ENCODE peak calls at places on chromosome 7, in seven cellular contexts. G is tibial nerve, H is PC-3, W is hepatocyte, A is cardiac muscle cell, Z is left ventricle myocardium inferior, U is heart left ventricle. K is an unnamed sample. For H3K4me1, the result is how much of the 10 kb centered on the place peaks cover.

GRCh38 chr7:156590212-156590611 is 50.4 kb upstream of the RNF32 start:
- DNase-seq in G (no peak), H (no peak), W (no peak), A (no peak), Z (no peak), U (no peak), K (no peak)

GRCh38 chr7:20331231-20331880 is 656 bp downstream of the ITGB8 start:
- DNase-seq in G (peak), H (peak), W (peak), A (peak), Z (peak), U (peak), K (peak)

GRCh38 chr7:46494441-46494840 is 573.4 kb upstream of the IGFBP3 start:
- DNase-seq in G (no peak), H (no peak), W (no peak), A (no peak), Z (no peak), U (no peak), K (no peak)

GRCh38 chr7:156735861-156736260 is 95.3 kb downstream of the RNF32 start:
- DNase-seq in G (no peak), H (no peak), W (no peak), A (no peak), Z (no peak), U (no peak), K (no peak)

GRCh38 chr7:47639495-47640110 is 57.7 kb upstream of the TNS3 start:
- DNase-seq in G (no peak), H (no peak), W (no peak), A (no peak), Z (no peak), U (no peak), K (no peak)

GRCh38 chr7:39582536-39582935 is 16.3 kb downstream of the YAE1 start:
- DNase-seq in G (no peak), H (no peak), W (no peak), A (no peak), Z (no peak), U (no peak), K (no peak)

GRCh38 chr7:156308976-156309620 is 331.5 kb upstream of the RNF32 start:
- DNase-seq in G (no peak), H (no peak), W (no peak), A (no peak), Z (no peak), U (no peak), K (no peak)

GRCh38 chr7:47290466-47290865 is 291.4 kb downstream of the TNS3 start:
- DNase-seq in G (no peak), H (peak), W (no peak), A (no peak), Z (no peak), U (no peak), K (no peak)

GRCh38 chr7:157372300-157373232 is 35.8 kb downstream of the DNAJB6 start:
- DNase-seq in G (no peak), H (no peak), W (no peak), A (no peak), Z (no peak), U (no peak), K (no peak)

GRCh38 chr7:155533827-155534690 is 12.3 kb downstream of the CNPY1 start:
- DNase-seq in G (no peak), H (no peak), W (peak), A (peak), Z (no peak), U (no peak), K (no peak)

GRCh38 chr7:56007891-56008290 is 43.4 kb downstream of the PSPH start:
- DNase-seq in G (no peak), H (no peak), W (no peak), A (peak), Z (no peak), U (no peak), K (no peak)

GRCh38 chr7:150895809-150896208 is 43.5 kb downstream of the AOC1 start:
- DNase-seq in G (no peak), H (no peak), W (no peak), A (no peak), Z (no peak), U (no peak), K (no peak)

GRCh38 chr7:16466087-16466472 is 542 bp upstream of the SOSTDC1 start:
- DNase-seq in G (no peak), H (no peak), W (no peak), A (no peak), Z (no peak), U (no peak), K (no peak)

GRCh38 chr7:43337191-43337590 is 224.7 kb downstream of the HECW1 start:
- DNase-seq in G (no peak), H (no peak), W (no peak), A (no peak), Z (no peak), U (no peak), K (no peak)

GRCh38 chr7:115471891-115472290 is 550.0 kb downstream of the MDFIC start:
- DNase-seq in G (no peak), H (no peak), W (no peak), A (peak), Z (no peak), U (no peak), K (no peak)

GRCh38 chr7:100022621-100023020 is 7.2 kb downstream of the ZKSCAN1 start:
- DNase-seq in G (no peak), H (peak), W (peak), A (no peak), Z (no peak), U (no peak), K (no peak)

GRCh38 chr7:102433319-102434038 is at the start of gene ORAI2:
- DNase-seq in G (peak), H (peak), W (peak), A (peak), Z (peak), U (peak), K (peak)

GRCh38 chr7:149330914-149331567 is 69.0 kb downstream of the ZNF783 start:
- DNase-seq in G (no peak), H (peak), W (no peak), A (no peak), Z (no peak), U (no peak), K (no peak)

GRCh38 chr7:68789597-68789996 is 808.7 kb upstream of the AUTS2 start:
- DNase-seq in G (no peak), H (no peak), W (no peak), A (no peak), Z (no peak), U (no peak), K (no peak)

GRCh38 chr7:114944742-114945625 is 23.1 kb downstream of the MDFIC start:
- DNase-seq in G (peak), H (no peak), W (peak), A (peak), Z (peak), U (peak), K (peak)

GRCh38 chr7:76049295-76049694 is 1.4 kb downstream of the MDH2 start:
- DNase-seq in G (no peak), H (peak), W (no peak), A (no peak), Z (no peak), U (no peak), K (no peak)

GRCh38 chr7:84912993-84913635 is 273.7 kb downstream of the SEMA3D start:
- DNase-seq in G (no peak), H (peak), W (no peak), A (peak), Z (no peak), U (no peak), K (no peak)

GRCh38 chr7:90474284-90475210 is 5.1 kb downstream of the PTTG1IP2 start:
- DNase-seq in G (no peak), H (peak), W (no peak), A (peak), Z (no peak), U (no peak), K (no peak)

GRCh38 chr7:27364344-27364758 is 121.7 kb downstream of the EVX1 start:
- DNase-seq in G (peak), H (peak), W (peak), A (peak), Z (peak), U (peak), K (peak)

GRCh38 chr7:142323706-142324105 is 65.8 kb upstream of the PRSS58 start:
- DNase-seq in G (no peak), H (peak), W (peak), A (peak), Z (no peak), U (no peak), K (no peak)

GRCh38 chr7:44218418-44219201 is 17.8 kb downstream of the YKT6 start:
- DNase-seq in G (peak), H (no peak), W (no peak), A (no peak), Z (peak), U (no peak), K (no peak)

GRCh38 chr7:55534262-55534915 is 37.9 kb downstream of the VOPP1 start:
- DNase-seq in G (no peak), H (peak), W (no peak), A (peak), Z (no peak), U (peak), K (peak)

GRCh38 chr7:2172311-2173183 is 60.2 kb downstream of the MAD1L1 start:
- DNase-seq in G (no peak), H (peak), W (peak), A (peak), Z (no peak), U (no peak), K (no peak)
- H3K4me1 ChIP-seq in G (under half), H (under half), W (under half), A (under half), Z (under half), U (under half), K (under half)

DNA sequence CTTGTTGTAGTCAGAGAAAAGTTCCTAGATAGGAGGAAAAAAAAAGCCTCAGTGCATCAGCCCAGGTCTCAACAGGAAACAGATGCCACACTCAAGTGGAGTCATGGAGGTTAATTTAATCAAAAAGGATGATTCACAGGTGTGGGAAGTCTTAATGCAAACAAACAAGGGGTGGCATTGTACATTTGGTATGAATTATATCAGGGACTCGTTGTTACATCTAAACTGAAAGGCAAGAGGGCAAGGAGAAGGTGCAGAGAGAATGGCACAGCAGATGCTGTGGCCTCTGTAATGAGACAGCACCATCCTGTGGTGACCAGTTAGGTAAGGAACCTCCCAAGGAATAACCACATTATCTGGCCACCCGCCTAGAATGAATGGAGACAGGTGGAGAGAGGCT is 133.7 kb downstream of the PTPRZ1 start:
- DNase-seq in G (no peak), H (peak), W (no peak), A (no peak), Z (no peak), U (no peak), K (no peak)
- TF ChIP-seq CTCF in G (no peak), H (no peak), W (no peak), A (no peak), Z (no peak), U (no peak), K (no peak)

GRCh38 chr7:1882451-1882850 is 212.4 kb downstream of the ELFN1 start:
- DNase-seq in G (no peak), H (no peak), W (no peak), A (no peak), Z (no peak), U (no peak), K (no peak)
- H3K27ac ChIP-seq in G (no peak), H (peak), W (no peak), A (no peak), Z (no peak), U (no peak), K (no peak)

GRCh38 chr7:106069471-106070200 is 42.5 kb downstream of the SYPL1 start:
- DNase-seq in G (no peak), H (no peak), W (no peak), A (no peak), Z (peak), U (no peak), K (no peak)
- H3K4me1 ChIP-seq in G (under half), H (half or more), W (under half), A (under half), Z (half or more), U (under half), K (half or more)

GRCh38 chr7:134622303-134622995 is 24.2 kb upstream of the BPGM start:
- DNase-seq in G (no peak), H (no peak), W (no peak), A (no peak), Z (no peak), U (no peak), K (no peak)
- TF ChIP-seq CTCF in G (no peak), H (peak), W (no peak), A (no peak), Z (no peak), U (no peak), K (no peak)

K was measured in heart right ventricle.